ENCODE peak calls at places on chromosomes 12 and 14, in four cellular contexts. W, V, E and M are unnamed samples.

GRCh38 chr12:102379346-102379745 is 101.0 kb downstream of the IGF1 start:
- DNase-seq in E (no peak), V (no peak), W (no peak), M (no peak)

GRCh38 chr12:50042693-50043092 is 14.7 kb upstream of the ASIC1 start:
- DNase-seq in W (no peak), V (no peak), E (no peak), M (no peak)

GRCh38 chr14:44657688-44658388 is 150.8 kb upstream of the FSCB start:
- DNase-seq in E (no peak), V (no peak), W (peak; percentile 4), M (no peak)

GRCh38 chr14:54207476-54207875 is 189.3 kb upstream of the CDKN3 start:
- DNase-seq in E (no peak), W (no peak), V (no peak), M (no peak)

GRCh38 chr12:13339538-13339937 is 143.0 kb downstream of the EMP1 start:
- DNase-seq in V (no peak), E (no peak), W (peak; percentile 1), M (peak; percentile 91)

GRCh38 chr12:113858828-113859386 is 107.2 kb downstream of the RBM19 start:
- DNase-seq in W (no peak), E (no peak), V (no peak), M (no peak)

GRCh38 chr12:102548543-102548942 is 68.2 kb upstream of the IGF1 start:
- DNase-seq in W (no peak), V (peak; percentile 15), E (no peak), M (no peak)

GRCh38 chr14:88352299-88353097 is 29.4 kb upstream of the KCNK10 start:
- DNase-seq in W (no peak), V (no peak), E (no peak), M (no peak)

GRCh38 chr12:1424674-1425395 is 169.5 kb downstream of the FBXL14 start:
- DNase-seq in V (no peak), W (no peak), E (no peak), M (no peak)

GRCh38 chr12:121115530-121115929 is 17.1 kb upstream of the P2RX7 start:
- DNase-seq in W (no peak), E (no peak), V (no peak), M (no peak)
- TF ChIP-seq JUND in W (no peak), E (no peak), V (no peak), M (no peak)

GRCh38 chr14:95458459-95458858 is 58.0 kb downstream of the SYNE3 start:
- DNase-seq in V (no peak), W (no peak), E (no peak), M (no peak)

GRCh38 chr14:95462491-95462890 is 54.0 kb downstream of the SYNE3 start:
- DNase-seq in E (no peak), V (no peak), W (no peak), M (no peak)

GRCh38 chr14:95464103-95464502 is 52.3 kb downstream of the SYNE3 start:
- DNase-seq in W (no peak), V (no peak), E (no peak), M (no peak)

GRCh38 chr14:95463173-95463901 is 53.1 kb downstream of the SYNE3 start:
- DNase-seq in W (no peak), E (no peak), V (no peak), M (no peak)

DNA sequence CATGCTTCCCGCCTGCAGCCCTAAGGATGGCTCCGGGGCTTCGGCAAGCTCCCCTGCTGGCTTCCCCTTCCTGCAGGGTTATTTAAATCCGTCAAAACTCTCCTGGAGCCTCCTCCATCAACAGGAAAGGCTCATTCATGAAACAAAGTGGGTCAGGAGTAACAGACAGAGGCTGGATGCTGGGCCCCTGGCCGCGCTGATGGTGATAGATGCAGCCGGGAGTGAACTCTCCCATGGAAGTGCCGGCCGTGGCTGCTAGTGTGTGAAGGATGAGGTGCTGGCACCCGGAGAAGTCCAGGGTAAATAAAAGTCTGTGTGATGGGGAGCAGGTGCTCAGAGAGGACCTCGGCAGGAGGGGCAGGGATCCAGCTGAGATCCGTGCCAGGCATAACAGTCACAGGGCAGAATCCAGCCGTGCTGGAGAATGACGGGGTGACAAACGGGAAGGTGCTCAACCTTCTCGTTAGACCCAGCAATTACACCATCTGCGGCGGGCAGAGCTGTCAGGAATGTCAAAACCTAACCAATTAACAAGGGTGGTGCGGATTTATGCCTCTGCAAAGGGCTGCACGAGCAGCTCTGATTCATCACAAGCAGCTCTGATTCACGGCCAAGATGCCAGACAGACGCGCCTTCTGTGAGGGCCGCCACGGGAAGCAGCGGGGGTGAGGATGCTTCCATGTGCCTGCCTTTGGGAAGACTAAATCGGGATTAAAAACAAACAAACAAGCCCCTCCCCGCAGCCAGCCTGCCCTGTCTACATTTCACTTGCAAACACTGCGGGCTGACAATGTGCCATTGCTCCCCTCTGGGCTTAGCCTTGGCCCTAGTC is 55.6 kb downstream of the SYNE3 start:
- DNase-seq in W (no peak), E (no peak), V (no peak), M (peak; percentile 37)
- TF ChIP-seq RAD21 in W (no peak), E (no peak), V (no peak), M (no peak)

DNA sequence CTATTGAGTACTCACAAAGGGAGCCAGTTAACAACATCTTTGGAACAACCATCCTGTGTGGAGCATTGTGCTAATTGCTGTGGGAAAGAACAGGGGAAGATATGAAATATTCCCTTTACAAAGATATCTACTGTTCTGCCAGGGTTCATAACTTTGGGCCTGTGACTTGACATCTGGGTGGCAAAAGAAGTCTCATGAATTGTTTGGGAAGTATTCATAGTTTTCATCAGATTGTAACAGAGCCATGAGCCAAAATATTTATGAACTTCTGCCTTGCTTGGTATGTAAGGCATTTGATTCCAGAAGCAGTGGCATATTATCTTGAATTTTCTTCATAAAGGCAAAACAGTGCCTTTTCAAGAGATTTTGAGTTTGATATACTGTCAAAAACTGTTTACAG is 816.2 kb downstream of the DIO2 start:
- DNase-seq in V (no peak), W (no peak), E (no peak), M (no peak)
- TF ChIP-seq FOSL1 in V (no peak), W (no peak), E (no peak), M (no peak)

GRCh38 chr12:92199846-92200576 is 54.4 kb upstream of the BTG1 start:
- DNase-seq in E (no peak), V (no peak), W (no peak), M (no peak)
- TF ChIP-seq JUND in E (no peak), V (no peak), W (no peak), M (no peak)

GRCh38 chr14:57816568-57817284 is 49.2 kb downstream of the SLC35F4 start:
- DNase-seq in V (no peak), E (no peak), W (no peak), M (peak; percentile 41)

GRCh38 chr14:57818511-57818910 is 47.4 kb downstream of the SLC35F4 start:
- DNase-seq in E (no peak), V (no peak), W (no peak), M (no peak)

GRCh38 chr14:57823015-57823660 is 42.8 kb downstream of the SLC35F4 start:
- DNase-seq in E (no peak), V (no peak), W (no peak), M (no peak)

GRCh38 chr14:57822081-57822480 is 43.8 kb downstream of the SLC35F4 start:
- DNase-seq in E (no peak), W (no peak), V (no peak), M (no peak)

DNA sequence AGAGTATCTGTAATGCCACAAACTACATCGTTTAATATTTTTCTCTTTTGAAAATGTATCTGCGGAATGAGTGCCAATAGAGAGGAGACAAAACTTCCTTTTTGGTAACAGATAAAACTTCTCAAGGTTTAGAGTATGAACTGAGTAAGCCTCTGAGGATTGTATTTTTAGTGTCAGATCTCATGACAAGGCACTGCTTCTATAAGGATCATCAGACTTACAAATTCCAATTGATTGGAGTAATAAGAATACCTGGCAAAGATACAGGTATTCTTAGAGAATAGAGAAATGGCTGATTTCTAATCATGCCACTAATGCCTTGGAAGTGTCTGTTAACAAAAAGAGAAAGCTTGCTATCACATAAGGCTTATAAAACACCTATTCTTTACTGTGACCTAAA is 45.3 kb downstream of the SLC35F4 start:
- DNase-seq in E (no peak), V (no peak), W (no peak), M (no peak)
- TF ChIP-seq RAD21 in E (no peak), V (no peak), W (no peak), M (no peak)

DNA sequence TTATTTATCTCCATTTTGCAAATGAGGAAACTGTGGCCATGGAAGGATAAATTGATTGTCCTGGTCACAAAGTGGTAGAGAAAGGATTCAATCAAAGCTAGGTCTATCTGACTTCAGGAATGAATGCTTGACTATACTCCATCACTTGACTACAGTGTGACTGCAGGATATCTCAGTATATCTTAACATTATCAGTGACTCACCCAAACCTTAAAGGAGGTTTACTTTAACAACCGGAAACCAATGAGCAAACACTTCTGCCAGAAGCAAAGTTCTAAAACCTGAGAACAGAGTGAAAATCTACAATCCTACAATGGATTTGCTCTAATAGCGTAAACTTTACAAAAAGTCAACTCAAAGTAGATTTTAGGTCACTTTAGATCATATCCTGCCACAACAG is 277.0 kb downstream of the CEP128 start:
- DNase-seq in E (no peak), V (no peak), W (peak; percentile 13), M (no peak)
- TF ChIP-seq FOSL1 in E (no peak), V (no peak), W (no peak), M (no peak)

GRCh38 chr12:108511633-108512540 is 3.2 kb upstream of the FICD start:
- DNase-seq in E (peak; percentile 63), W (peak; percentile 56), V (peak; percentile 82), M (peak; percentile 50)
- TF ChIP-seq JUND in E (no peak), W (no peak), V (peak; percentile 25), M (no peak)

GRCh38 chr14:96274122-96274910 is 18.3 kb downstream of the BDKRB1 start:
- DNase-seq in E (no peak), V (no peak), W (no peak), M (no peak)
- TF ChIP-seq RAD21 in E (no peak), V (no peak), W (no peak), M (no peak)

DNA sequence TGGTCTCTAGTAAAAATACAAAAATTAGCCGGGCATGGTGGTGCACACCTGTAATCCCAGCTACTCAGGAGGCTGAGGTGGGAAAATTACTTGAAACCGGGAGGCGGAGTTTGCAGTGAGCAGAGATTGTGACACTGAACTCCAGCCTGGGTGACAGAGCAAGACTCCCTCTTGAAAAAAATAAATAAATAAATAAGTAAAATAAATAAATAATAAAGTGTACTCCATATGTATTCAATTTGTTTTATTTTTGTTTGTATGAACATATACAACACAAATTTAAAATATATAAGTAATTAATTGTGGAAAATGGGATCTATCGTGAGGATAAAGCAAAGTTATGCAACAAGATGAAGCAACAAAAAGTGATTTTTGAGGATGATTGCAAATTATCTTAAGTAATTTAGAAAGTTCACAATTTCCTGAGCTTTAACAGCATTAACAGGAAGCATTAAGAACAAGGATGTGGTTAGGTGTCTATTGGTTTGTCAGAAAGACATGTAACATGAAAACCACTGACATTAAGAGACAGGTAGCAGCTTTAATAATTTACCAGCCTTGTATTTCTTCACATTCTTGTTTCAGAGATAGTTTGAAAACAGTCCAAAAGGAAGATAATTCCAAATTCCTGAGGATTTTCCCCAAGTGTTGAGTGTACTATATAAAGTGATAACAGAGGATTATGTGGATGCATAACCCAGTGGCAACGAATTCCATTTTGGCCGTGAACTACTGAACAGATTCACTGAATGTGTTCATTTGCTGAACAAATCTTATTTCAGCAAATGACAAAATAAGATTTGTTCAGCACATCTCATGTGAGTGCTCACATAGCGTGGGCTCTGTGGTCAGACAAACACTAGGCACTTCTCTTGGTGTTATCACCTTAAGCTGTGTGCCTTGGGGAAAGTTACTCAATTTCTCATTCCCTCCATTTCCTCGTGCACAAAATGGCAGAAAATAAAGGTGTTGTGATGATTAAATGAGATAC is 68.6 kb upstream of the RESF1 start:
- DNase-seq in W (no peak), E (no peak), V (no peak), M (no peak)
- TF ChIP-seq FOSL1 in W (no peak), E (no peak), V (no peak), M (no peak)